ENCODE peak calls at places on chromosomes 4 and X, in seven cellular contexts. G is astrocyte of the cerebellum; V is stimulated activated naive CD4-positive, alpha-beta T cell treated with Interleukin-2 at 50 U/mL for 16 hours; W is dorsolateral prefrontal cortex; O is NCI-H1105; Q is sigmoid colon; X is heart right ventricle. U is an unnamed sample.

GRCh38 chrX:99939883-99940232 is 470.2 kb downstream of the PCDH19 start:
- DNase-seq in G (no peak), V (no peak), W (peak; percentile 36), O (no peak), Q (no peak), X (no peak), U (no peak)

GRCh38 chr4:56786955-56787354 is 34.5 kb downstream of the SPINK2 start:
- DNase-seq in G (peak; percentile 54), V (no peak), W (peak; percentile 66), O (no peak), Q (peak; percentile 88), X (peak; percentile 67), U (peak; percentile 67)

GRCh38 chr4:70704333-70705145 is 16.2 kb downstream of the UTP3 start:
- DNase-seq in G (no peak), V (peak; percentile 51), W (peak; percentile 82), O (peak; percentile 58), Q (peak; percentile 90), X (peak; percentile 87), U (peak; percentile 95)

GRCh38 chr4:77994194-77994721 is 62.9 kb upstream of the FRAS1 start:
- DNase-seq in G (peak; percentile 59), V (no peak), W (no peak), O (no peak), Q (no peak), X (no peak), U (no peak)

GRCh38 chrX:154398668-154399526 is 720 bp downstream of the RPL10 start:
- DNase-seq in G (peak; percentile 69), V (peak; percentile 75), W (peak; percentile 81), O (peak; percentile 84), Q (peak; percentile 95), X (peak; percentile 87), U (peak; percentile 91)

GRCh38 chr4:25223770-25224375 is 10.0 kb upstream of the PI4K2B start:
- DNase-seq in G (no peak), V (no peak), W (no peak), O (no peak), Q (no peak), X (no peak), U (no peak)

GRCh38 chr4:129113919-129114318 is 18.0 kb downstream of the C4orf33 start:
- DNase-seq in G (no peak), V (no peak), W (no peak), O (no peak), Q (no peak), X (no peak), U (no peak)

GRCh38 chrX:112834016-112834855 is 6.4 kb downstream of the AMOT start:
- DNase-seq in G (peak; percentile 79), V (no peak), W (no peak), O (no peak), Q (no peak), X (no peak), U (no peak)

U was measured in upper lobe of right lung.